ENCODE peak calls at places on chromosome 16, in ten cellular contexts. Y, D, V, G, R, J, A, U, O and W are unnamed samples.

GRCh38 chr16:31386157-31386984 is 6.8 kb upstream of the ITGAD start:
- DNase-seq in O (peak; percentile 65), J (peak; percentile 22), D (no peak), V (no peak), Y (no peak), U (no peak), A (no peak), R (no peak), G (peak; percentile 82), W (no peak)

GRCh38 chr16:88977028-88977844 is at the start of gene CBFA2T3:
- DNase-seq in A (peak; percentile 34), R (no peak), D (peak; percentile 69), O (peak; percentile 68), V (peak; percentile 67), G (no peak), U (peak; percentile 27), Y (peak; percentile 30), J (peak; percentile 33), W (peak; percentile 90)

GRCh38 chr16:83840060-83840617 is 32.4 kb downstream of the HSBP1 start:
- DNase-seq in U (no peak), J (no peak), V (no peak), D (no peak), O (no peak), Y (no peak), A (no peak), G (no peak), R (no peak), W (no peak)

GRCh38 chr16:21626659-21627277 is 25.6 kb downstream of the IGSF6 start:
- DNase-seq in U (no peak), D (no peak), O (peak; percentile 94), J (peak; percentile 72), G (peak; percentile 98), V (peak; percentile 43), R (peak; percentile 80), Y (no peak), A (peak; percentile 63), W (peak; percentile 70)

GRCh38 chr16:75921281-75921680 is 195.0 kb upstream of the CPHXL start:
- DNase-seq in G (no peak), Y (no peak), O (no peak), J (no peak), D (no peak), A (no peak), U (no peak), V (no peak), R (no peak), W (no peak)

GRCh38 chr16:52548261-52549010 is 1.5 kb upstream of the TOX3 start:
- DNase-seq in V (no peak), Y (no peak), D (no peak), O (no peak), U (no peak), G (no peak), J (no peak), R (no peak), A (no peak), W (no peak)

GRCh38 chr16:79600636-79601091 is at the start of gene MAF:
- DNase-seq in Y (peak; percentile 92), G (peak; percentile 64), R (peak; percentile 88), J (peak; percentile 80), O (peak; percentile 93), U (peak; percentile 88), V (peak; percentile 94), D (peak; percentile 90), A (peak; percentile 89), W (peak; percentile 95)

GRCh38 chr16:2954228-2954627 is 9.8 kb upstream of the KREMEN2 start:
- DNase-seq in J (no peak), O (no peak), G (no peak), A (no peak), V (no peak), R (no peak), D (no peak), U (no peak), Y (no peak), W (no peak)

GRCh38 chr16:74500907-74501306 is 79.6 kb upstream of the CLEC18B start:
- DNase-seq in J (no peak), A (no peak), V (no peak), O (no peak), D (no peak), U (no peak), G (no peak), R (no peak), Y (no peak), W (no peak)

GRCh38 chr16:27801259-27801945 is 251.5 kb downstream of the KATNIP start:
- DNase-seq in D (no peak), R (no peak), U (no peak), J (peak; percentile 12), G (peak; percentile 16), O (peak; percentile 32), A (no peak), Y (no peak), V (no peak), W (no peak)

GRCh38 chr16:75238853-75239371 is 12.5 kb downstream of the BCAR1 start:
- DNase-seq in D (peak; percentile 54), G (peak; percentile 36), U (no peak), Y (no peak), J (no peak), R (no peak), O (no peak), A (no peak), V (peak; percentile 67), W (no peak)

GRCh38 chr16:77376358-77376757 is 58.5 kb downstream of the ADAMTS18 start:
- DNase-seq in V (no peak), D (no peak), R (no peak), Y (no peak), O (peak; percentile 6), A (no peak), G (peak; percentile 2), J (no peak), U (no peak), W (no peak)

GRCh38 chr16:3349175-3349574 is 6.5 kb upstream of the OR2C1 start:
- DNase-seq in G (no peak), D (no peak), J (no peak), A (no peak), U (no peak), V (no peak), Y (no peak), O (no peak), R (no peak), W (no peak)

GRCh38 chr16:84294196-84295142 is at the start of gene WFDC1:
- DNase-seq in G (no peak), A (peak; percentile 25), O (no peak), V (peak; percentile 36), Y (no peak), U (no peak), J (peak; percentile 50), R (no peak), D (peak; percentile 57), W (peak; percentile 80)

GRCh38 chr16:88928405-88929375 is 48.3 kb downstream of the CBFA2T3 start:
- DNase-seq in J (no peak), Y (no peak), D (no peak), O (no peak), U (no peak), R (no peak), G (no peak), A (no peak), V (no peak), W (no peak)

GRCh38 chr16:56588781-56589140 is 567 bp upstream of the MT3 start:
- DNase-seq in A (no peak), Y (no peak), V (no peak), O (no peak), R (no peak), U (no peak), J (no peak), D (no peak), G (no peak), W (no peak)

GRCh38 chr16:11682655-11683096 is 14.4 kb downstream of the SNN start:
- DNase-seq in J (peak; percentile 82), A (no peak), G (peak; percentile 88), O (peak; percentile 88), Y (no peak), V (no peak), D (no peak), R (no peak), U (no peak), W (peak; percentile 4)

DNA sequence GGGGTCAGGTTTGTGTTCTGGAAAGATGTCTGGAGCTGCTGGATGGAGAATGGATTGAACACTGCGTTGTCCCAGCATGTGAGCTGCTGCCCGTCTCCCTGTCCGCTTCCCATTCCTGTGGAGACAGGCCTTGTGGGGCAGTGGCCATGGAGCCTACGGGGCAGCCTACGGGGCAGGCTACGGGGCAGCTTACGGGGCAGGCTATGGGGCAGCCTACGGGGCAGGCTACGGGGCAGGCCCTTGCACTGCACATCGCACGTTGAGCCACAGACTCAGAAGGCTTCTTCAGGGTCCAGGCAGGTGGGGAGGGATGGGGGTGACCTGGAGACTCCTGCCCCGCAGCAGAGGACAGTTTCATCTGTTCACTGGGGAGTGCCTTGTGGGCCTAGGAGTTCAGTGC is 9.7 kb upstream of the DBNDD1 start:
- DNase-seq in A (no peak), V (no peak), J (no peak), U (no peak), O (no peak), R (no peak), Y (no peak), G (no peak), D (no peak), W (no peak)
- TF ChIP-seq CTCF in A (no peak), V (no peak), J (no peak), U (no peak), O (no peak), R (no peak), Y (no peak), G (no peak), D (no peak), W (no peak)

GRCh38 chr16:1548234-1548633 is 14.8 kb downstream of the TMEM204 start:
- DNase-seq in V (no peak), O (no peak), J (peak; percentile 55), G (no peak), Y (no peak), R (no peak), D (peak; percentile 27), U (no peak), A (no peak), W (no peak)
- H3K4me3 ChIP-seq in V (no peak overlapping the region), O (no peak overlapping the region), J (no peak overlapping the region), G (no peak overlapping the region), Y (no peak overlapping the region), R (no peak overlapping the region), D (no peak overlapping the region), U (no peak overlapping the region), A (no peak overlapping the region), W (no peak overlapping the region)

GRCh38 chr16:71461686-71462648 is at the start of gene ZNF23:
- DNase-seq in J (peak; percentile 82), R (no peak), A (peak; percentile 87), G (peak; percentile 74), D (peak; percentile 92), O (peak; percentile 82), V (peak; percentile 81), Y (peak; percentile 61), U (peak; percentile 72), W (peak; percentile 94)
- TF ChIP-seq CTCF in J (no peak), R (no peak), A (no peak), G (no peak), D (no peak), O (peak; percentile 4), V (no peak), Y (no peak), U (peak; percentile 10), W (no peak)

DNA sequence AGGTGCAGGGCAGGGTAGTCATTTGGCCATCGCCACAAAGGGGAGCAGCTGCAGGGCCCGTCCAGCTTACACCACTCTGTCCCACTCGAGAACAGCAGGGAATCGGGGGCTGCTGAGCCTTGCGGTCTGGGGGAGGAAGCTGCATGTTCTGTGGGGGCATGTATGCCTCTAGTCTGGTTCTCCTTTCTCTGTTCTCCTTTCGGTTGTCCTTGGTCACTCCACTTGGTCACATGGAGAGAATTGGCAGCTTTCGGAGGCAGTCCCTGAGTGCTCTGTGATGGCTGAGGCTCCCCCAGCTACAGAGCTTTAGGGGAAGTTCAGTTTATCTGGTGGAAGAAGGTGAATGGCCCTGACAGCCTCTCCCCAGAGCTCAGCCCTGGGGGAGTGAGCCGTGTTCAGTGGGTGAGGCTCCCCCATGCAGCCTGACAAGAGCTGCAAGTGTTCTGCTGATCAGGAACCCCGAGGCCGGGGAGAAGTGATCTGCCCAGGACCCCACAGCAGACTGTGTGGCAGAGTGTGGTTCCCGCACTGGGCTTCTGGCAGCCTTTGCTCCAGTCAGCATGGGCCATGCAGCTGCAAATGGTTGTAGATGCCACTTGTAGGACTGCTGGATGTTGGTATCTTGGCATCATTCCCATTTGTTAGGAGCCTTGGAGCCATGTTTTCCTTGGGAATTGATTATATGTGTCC is 22.3 kb upstream of the SMPD3 start:
- DNase-seq in O (no peak), V (peak; percentile 54), R (no peak), U (no peak), J (no peak), D (no peak), A (no peak), Y (no peak), G (no peak), W (no peak)
- H3K4me3 ChIP-seq in O (no peak overlapping the region), V (no peak overlapping the region), R (no peak overlapping the region), U (peak overlapping the region; percentile 27), J (no peak overlapping the region), D (no peak overlapping the region), A (no peak overlapping the region), Y (peak overlapping the region; percentile 40), G (no peak overlapping the region), W (no peak overlapping the region)